ENCODE peak calls at places on chromosome 11, in six cellular contexts. One of them, this sample, is unnamed.
A peak's percentile ranks its signal among the peaks of the same experiment; 100 is the strongest.

GRCh38 chr11:107467754-107468153 is 10.1 kb upstream of the CWF19L2 start:
- DNase-seq in prostate gland: no peak
- DNase-seq in H1: no peak
- DNase-seq in sigmoid colon: no peak
- DNase-seq in spleen: no peak
- DNase-seq in stomach: no peak
- DNase-seq in this sample: no peak

GRCh38 chr11:1199689-1200610 is 22.9 kb upstream of the MUC5B start:
- DNase-seq in spleen: peak; percentile 70
- DNase-seq in sigmoid colon: peak; percentile 55
- DNase-seq in stomach: peak; percentile 40
- DNase-seq in H1: no peak
- DNase-seq in prostate gland: peak; percentile 39
- DNase-seq in this sample: no peak

GRCh38 chr11:26985941-26986340 is 8.0 kb upstream of the FIBIN start:
- DNase-seq in stomach: no peak
- DNase-seq in spleen: no peak
- DNase-seq in sigmoid colon: no peak
- DNase-seq in prostate gland: no peak
- DNase-seq in H1: no peak
- DNase-seq in this sample: no peak

GRCh38 chr11:45211732-45212131 is 65.3 kb downstream of the PRDM11 start:
- DNase-seq in H1: no peak
- DNase-seq in spleen: no peak
- DNase-seq in prostate gland: no peak
- DNase-seq in sigmoid colon: peak; percentile 28
- DNase-seq in stomach: no peak
- DNase-seq in this sample: no peak

GRCh38 chr11:122367809-122368231 is 251.8 kb upstream of the BLID start:
- DNase-seq in spleen: no peak
- DNase-seq in prostate gland: no peak
- DNase-seq in H1: no peak
- DNase-seq in stomach: no peak
- DNase-seq in sigmoid colon: peak; percentile 67
- DNase-seq in this sample: no peak

GRCh38 chr11:83724704-83725114 is 438.5 kb upstream of the CCDC90B start:
- DNase-seq in spleen: no peak
- DNase-seq in prostate gland: peak; percentile 80
- DNase-seq in H1: peak; percentile 60
- DNase-seq in sigmoid colon: no peak
- DNase-seq in stomach: peak; percentile 78
- DNase-seq in this sample: no peak

GRCh38 chr11:104338186-104338585 is 174.2 kb upstream of the PDGFD start:
- DNase-seq in prostate gland: no peak
- DNase-seq in H1: no peak
- DNase-seq in stomach: no peak
- DNase-seq in sigmoid colon: no peak
- DNase-seq in spleen: no peak
- DNase-seq in this sample: no peak

GRCh38 chr11:2321311-2321683 is 19.5 kb downstream of the TSPAN32 start:
- DNase-seq in stomach: no peak
- DNase-seq in sigmoid colon: no peak
- DNase-seq in spleen: no peak
- DNase-seq in H1: no peak
- DNase-seq in prostate gland: no peak
- DNase-seq in this sample: no peak

GRCh38 chr11:63564785-63565350 is 1.7 kb upstream of the PLAAT2 start:
- DNase-seq in H1: no peak
- DNase-seq in sigmoid colon: no peak
- DNase-seq in stomach: peak; percentile 73
- DNase-seq in prostate gland: peak; percentile 63
- DNase-seq in spleen: no peak
- DNase-seq in this sample: no peak

GRCh38 chr11:118572914-118573550 is 823 bp downstream of the ARCN1 start:
- DNase-seq in prostate gland: peak; percentile 11
- DNase-seq in stomach: no peak
- DNase-seq in H1: no peak
- DNase-seq in sigmoid colon: no peak
- DNase-seq in spleen: no peak
- DNase-seq in this sample: no peak

GRCh38 chr11:10382518-10382917 is 72.5 kb upstream of the AMPD3 start:
- DNase-seq in stomach: no peak
- DNase-seq in H1: peak; percentile 71
- DNase-seq in spleen: no peak
- DNase-seq in sigmoid colon: no peak
- DNase-seq in prostate gland: no peak
- DNase-seq in this sample: no peak

GRCh38 chr11:61429346-61429690 is 457 bp downstream of the CPSF7 start:
- DNase-seq in H1: peak; percentile 86
- DNase-seq in sigmoid colon: peak; percentile 75
- DNase-seq in prostate gland: no peak
- DNase-seq in stomach: peak; percentile 48
- DNase-seq in spleen: peak; percentile 92
- DNase-seq in this sample: no peak

GRCh38 chr11:33067294-33067693 is 27.9 kb downstream of the TCP11L1 start:
- DNase-seq in prostate gland: no peak
- DNase-seq in stomach: no peak
- DNase-seq in sigmoid colon: no peak
- DNase-seq in spleen: no peak
- DNase-seq in H1: no peak
- DNase-seq in this sample: no peak

GRCh38 chr11:14422052-14422813 is 63.2 kb upstream of the RRAS2 start:
- DNase-seq in stomach: peak; percentile 57
- DNase-seq in sigmoid colon: peak; percentile 94
- DNase-seq in H1: peak; percentile 67
- DNase-seq in prostate gland: peak; percentile 22
- DNase-seq in spleen: peak; percentile 81
- DNase-seq in this sample: no peak

GRCh38 chr11:3224730-3225098 is 6.1 kb upstream of the MRGPRG start:
- DNase-seq in prostate gland: no peak
- DNase-seq in spleen: peak; percentile 76
- DNase-seq in stomach: no peak
- DNase-seq in H1: no peak
- DNase-seq in sigmoid colon: no peak
- DNase-seq in this sample: no peak

GRCh38 chr11:64742087-64742939 is 1.6 kb downstream of the RASGRP2 start:
- DNase-seq in stomach: no peak
- DNase-seq in spleen: peak; percentile 89
- DNase-seq in sigmoid colon: no peak
- DNase-seq in prostate gland: no peak
- DNase-seq in H1: peak; percentile 81
- DNase-seq in this sample: no peak

GRCh38 chr11:123231777-123232176 is 36.7 kb upstream of the CLMP start:
- DNase-seq in H1: no peak
- DNase-seq in stomach: no peak
- DNase-seq in spleen: no peak
- DNase-seq in prostate gland: no peak
- DNase-seq in sigmoid colon: no peak
- DNase-seq in this sample: no peak

DNA sequence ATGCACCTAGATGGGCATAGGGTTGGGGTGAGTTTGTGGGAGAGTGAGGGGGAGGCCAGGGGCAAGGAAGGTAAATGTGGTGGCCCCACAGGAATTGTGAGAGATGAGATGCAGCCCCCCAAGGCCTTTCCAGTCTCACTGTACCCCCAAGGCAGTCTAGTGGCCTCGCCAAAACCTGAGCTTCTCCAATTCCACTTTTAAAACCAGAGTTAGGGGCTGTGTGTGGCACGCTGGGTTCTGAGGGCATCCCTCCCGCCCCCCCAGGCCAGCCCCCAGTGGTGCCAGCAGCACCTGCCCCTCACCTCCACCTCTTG is 40.4 kb downstream of the KCNC1 start:
- DNase-seq in stomach: no peak
- DNase-seq in prostate gland: no peak
- DNase-seq in spleen: no peak
- DNase-seq in sigmoid colon: peak; percentile 51
- DNase-seq in H1: no peak
- DNase-seq in this sample: no peak
- TF ChIP-seq POLR2AphosphoS5 in stomach: no peak
- TF ChIP-seq POLR2AphosphoS5 in prostate gland: no peak
- TF ChIP-seq POLR2AphosphoS5 in spleen: no peak
- TF ChIP-seq POLR2AphosphoS5 in sigmoid colon: no peak
- TF ChIP-seq POLR2AphosphoS5 in H1: no peak
- TF ChIP-seq POLR2AphosphoS5 in this sample: no peak

GRCh38 chr11:67429722-67430121 is 1.4 kb downstream of the RPS6KB2 start:
- DNase-seq in H1: no peak
- DNase-seq in spleen: no peak
- DNase-seq in prostate gland: no peak
- DNase-seq in sigmoid colon: no peak
- DNase-seq in stomach: no peak
- DNase-seq in this sample: no peak
- H3K27ac ChIP-seq in H1: no peak overlapping the region
- H3K27ac ChIP-seq in spleen: no peak overlapping the region
- H3K27ac ChIP-seq in prostate gland: no peak overlapping the region
- H3K27ac ChIP-seq in sigmoid colon: no peak overlapping the region
- H3K27ac ChIP-seq in stomach: peak overlapping the region; percentile 98
- H3K27ac ChIP-seq in this sample: no peak overlapping the region

GRCh38 chr11:65850217-65851082 is 7.5 kb downstream of the CFL1 start:
- DNase-seq in prostate gland: no peak
- DNase-seq in H1: no peak
- DNase-seq in stomach: no peak
- DNase-seq in sigmoid colon: peak; percentile 62
- DNase-seq in spleen: no peak
- DNase-seq in this sample: no peak
- TF ChIP-seq POLR2AphosphoS5 in prostate gland: no peak
- TF ChIP-seq POLR2AphosphoS5 in H1: no peak
- TF ChIP-seq POLR2AphosphoS5 in stomach: no peak
- TF ChIP-seq POLR2AphosphoS5 in sigmoid colon: no peak
- TF ChIP-seq POLR2AphosphoS5 in spleen: peak; percentile 69
- TF ChIP-seq POLR2AphosphoS5 in this sample: no peak

GRCh38 chr11:23751280-23751679 is 745.6 kb upstream of the LUZP2 start:
- DNase-seq in prostate gland: no peak
- DNase-seq in sigmoid colon: no peak
- DNase-seq in stomach: no peak
- DNase-seq in spleen: no peak
- DNase-seq in H1: no peak
- DNase-seq in this sample: no peak

GRCh38 chr11:23755076-23755475 is 741.8 kb upstream of the LUZP2 start:
- DNase-seq in stomach: no peak
- DNase-seq in spleen: no peak
- DNase-seq in sigmoid colon: no peak
- DNase-seq in prostate gland: no peak
- DNase-seq in H1: no peak
- DNase-seq in this sample: no peak

GRCh38 chr11:23749762-23750430 is 747.0 kb upstream of the LUZP2 start:
- DNase-seq in stomach: no peak
- DNase-seq in H1: no peak
- DNase-seq in spleen: no peak
- DNase-seq in sigmoid colon: no peak
- DNase-seq in prostate gland: no peak
- DNase-seq in this sample: no peak

GRCh38 chr11:23755769-23756168 is 741.1 kb upstream of the LUZP2 start:
- DNase-seq in prostate gland: no peak
- DNase-seq in stomach: no peak
- DNase-seq in H1: no peak
- DNase-seq in sigmoid colon: no peak
- DNase-seq in spleen: no peak
- DNase-seq in this sample: no peak
- H3K27ac ChIP-seq in prostate gland: no peak overlapping the region
- H3K27ac ChIP-seq in stomach: no peak overlapping the region
- H3K27ac ChIP-seq in H1: no peak overlapping the region
- H3K27ac ChIP-seq in sigmoid colon: no peak overlapping the region
- H3K27ac ChIP-seq in spleen: no peak overlapping the region
- H3K27ac ChIP-seq in this sample: no peak overlapping the region